ENCODE peak calls at places on chromosomes 12 and 14, in nine cellular contexts. E, V, B, P, D, F, K, S and M are unnamed samples.

GRCh38 chr12:14514154-14514842 is 53.4 kb downstream of the PLBD1 start:
- DNase-seq in S (no peak), D (no peak), F (no peak), K (no peak), B (no peak), P (peak; percentile 49), E (no peak), V (peak; percentile 21), M (no peak)

GRCh38 chr12:79566452-79566851 is 124.3 kb downstream of the PAWR start:
- DNase-seq in D (no peak), S (no peak), K (no peak), P (no peak), B (no peak), E (no peak), F (no peak), V (no peak), M (no peak)

GRCh38 chr12:34210183-34210582 is 187.9 kb downstream of the ALG10 start:
- DNase-seq in E (no peak), F (no peak), V (no peak), P (no peak), K (no peak), B (no peak), S (no peak), D (no peak), M (no peak)

GRCh38 chr12:106288134-106288509 is 14.4 kb upstream of the TCP11L2 start:
- DNase-seq in E (no peak), K (no peak), P (no peak), D (no peak), B (no peak), V (no peak), S (no peak), F (no peak), M (no peak)

GRCh38 chr14:36514278-36515104 is 5.5 kb downstream of the NKX2-1 start:
- DNase-seq in V (peak; percentile 31), S (no peak), B (no peak), D (no peak), P (peak; percentile 34), K (no peak), E (no peak), F (no peak), M (no peak)

GRCh38 chr14:93150227-93151206 is 34.2 kb downstream of the MOAP1 start:
- DNase-seq in V (no peak), P (peak; percentile 8), D (no peak), F (no peak), B (no peak), S (no peak), K (no peak), E (no peak), M (no peak)

GRCh38 chr12:93144109-93144508 is 215.0 kb upstream of the EEA1 start:
- DNase-seq in D (no peak), V (no peak), F (no peak), B (no peak), K (no peak), P (no peak), E (no peak), S (no peak), M (no peak)

GRCh38 chr14:68899033-68899603 is 80.0 kb downstream of the ACTN1 start:
- DNase-seq in F (no peak), E (no peak), S (no peak), K (no peak), V (no peak), P (no peak), B (no peak), D (no peak), M (no peak)

GRCh38 chr12:89299951-89300350 is 52.4 kb downstream of the DUSP6 start:
- DNase-seq in B (no peak), D (no peak), S (no peak), F (no peak), K (no peak), P (no peak), E (no peak), V (no peak), M (no peak)

GRCh38 chr12:120736404-120737331 is 11.0 kb downstream of the ACADS start:
- DNase-seq in P (peak; percentile 24), S (peak; percentile 57), E (no peak), B (no peak), K (no peak), F (no peak), V (no peak), D (no peak), M (no peak)

GRCh38 chr12:121331268-121331667 is 20.9 kb downstream of the ANAPC5 start:
- DNase-seq in P (no peak), K (no peak), S (no peak), B (no peak), F (no peak), E (no peak), V (no peak), D (no peak), M (no peak)

GRCh38 chr14:55516776-55517175 is 63.2 kb upstream of the KTN1 start:
- DNase-seq in S (no peak), E (no peak), B (no peak), D (no peak), F (no peak), K (no peak), V (no peak), P (no peak), M (no peak)

GRCh38 chr12:45669762-45670161 is 59.7 kb upstream of the ARID2 start:
- DNase-seq in V (no peak), B (no peak), K (no peak), S (no peak), F (no peak), P (no peak), E (no peak), D (no peak), M (no peak)

GRCh38 chr12:109385339-109386078 is 37.8 kb downstream of the MYO1H start:
- DNase-seq in E (no peak), S (no peak), F (peak; percentile 21), B (no peak), D (no peak), V (peak; percentile 26), K (no peak), P (peak; percentile 39), M (peak; percentile 14)

GRCh38 chr14:99348816-99349609 is 77.0 kb upstream of the BCL11B start:
- DNase-seq in B (no peak), V (no peak), D (no peak), S (peak; percentile 46), E (no peak), F (no peak), K (no peak), P (no peak), M (no peak)

GRCh38 chr12:3533703-3534386 is 42.8 kb downstream of the PRMT8 start:
- DNase-seq in S (no peak), B (peak; percentile 52), F (no peak), P (no peak), V (no peak), D (no peak), E (no peak), K (peak; percentile 69), M (no peak)

GRCh38 chr14:55448146-55448614 is 7.8 kb upstream of the TBPL2 start:
- DNase-seq in E (no peak), P (no peak), V (no peak), F (no peak), K (no peak), S (peak; percentile 89), B (no peak), D (no peak), M (no peak)

GRCh38 chr12:96189781-96190180 is 4.4 kb upstream of the ELK3 start:
- DNase-seq in D (no peak), P (no peak), B (peak; percentile 36), K (no peak), V (no peak), F (no peak), S (no peak), E (no peak), M (no peak)

GRCh38 chr14:52961060-52961639 is 10.3 kb upstream of the FERMT2 start:
- DNase-seq in F (peak; percentile 68), P (peak; percentile 73), B (no peak), D (peak; percentile 27), V (peak; percentile 76), S (no peak), E (peak; percentile 30), K (peak; percentile 29), M (no peak)

GRCh38 chr12:3206536-3207072 is 129.4 kb downstream of the TSPAN9 start:
- DNase-seq in E (no peak), S (no peak), K (no peak), B (no peak), V (no peak), D (no peak), P (no peak), F (no peak), M (no peak)

GRCh38 chr12:29234965-29235364 is 85.9 kb downstream of the FAR2 start:
- DNase-seq in V (no peak), B (no peak), E (no peak), F (no peak), D (no peak), S (no peak), P (no peak), K (no peak), M (no peak)

GRCh38 chr14:24369463-24369862 is 1.5 kb downstream of the NFATC4 start:
- DNase-seq in V (no peak), F (no peak), K (no peak), D (no peak), P (no peak), S (no peak), E (no peak), B (no peak), M (no peak)

GRCh38 chr12:101038289-101038871 is 171.7 kb downstream of the SLC5A8 start:
- DNase-seq in E (no peak), B (no peak), S (no peak), F (no peak), K (no peak), P (no peak), V (no peak), D (no peak), M (no peak)

GRCh38 chr12:48988030-48988649 is 10.0 kb downstream of the WNT1 start:
- DNase-seq in P (peak; percentile 80), B (no peak), K (peak; percentile 77), S (peak; percentile 93), D (peak; percentile 45), F (peak; percentile 58), V (peak; percentile 87), E (peak; percentile 69), M (peak; percentile 57)

GRCh38 chr12:83122623-83122934 is 435.9 kb downstream of the TMTC2 start:
- DNase-seq in V (no peak), K (no peak), F (no peak), E (no peak), D (no peak), S (no peak), B (no peak), P (no peak), M (no peak)

GRCh38 chr12:85036241-85036707 is at the start of the genes LRRIQ1 and TSPAN19:
- DNase-seq in V (peak; percentile 63), B (no peak), F (no peak), P (peak; percentile 60), K (peak; percentile 33), S (peak; percentile 68), D (peak; percentile 58), E (no peak), M (no peak)

GRCh38 chr12:130200445-130200844 is 38.2 kb downstream of the FZD10 start:
- DNase-seq in E (no peak), S (no peak), D (no peak), F (no peak), B (no peak), V (no peak), K (no peak), P (no peak), M (no peak)

GRCh38 chr14:84087986-84088531 is 1441.9 kb upstream of the FLRT2 start:
- DNase-seq in V (no peak), E (no peak), F (no peak), D (no peak), P (no peak), S (no peak), B (no peak), K (no peak), M (no peak)